ENCODE peak calls at places on chromosomes 13 and 19, in seven cellular contexts. O is upper lobe of right lung, D is left ventricle myocardium inferior, Q is esophagus squamous epithelium, Z is brain microvascular endothelial cell, X is tibial artery, F is tibial nerve. W is an unnamed sample.

GRCh38 chr19:1574354-1574753 is 6.2 kb upstream of the MEX3D start:
- DNase-seq in Z (no peak), F (no peak), O (no peak), X (no peak), Q (no peak), D (no peak), W (no peak)

GRCh38 chr13:33349996-33350826 is 64.7 kb upstream of the STARD13 start:
- DNase-seq in Q (no peak), O (peak), X (peak), Z (peak), D (peak), F (peak), W (peak)

GRCh38 chr19:6576869-6577281 is 14.1 kb downstream of the CD70 start:
- DNase-seq in O (no peak), Q (no peak), X (no peak), F (no peak), D (no peak), Z (no peak), W (no peak)

GRCh38 chr19:47637550-47637949 is 28.6 kb downstream of the BICRA start:
- DNase-seq in Z (peak), F (no peak), D (no peak), Q (no peak), X (no peak), O (no peak), W (peak)

GRCh38 chr13:22454586-22454985 is 726.2 kb upstream of the SGCG start:
- DNase-seq in Z (no peak), X (no peak), Q (no peak), F (no peak), O (no peak), D (no peak), W (peak)

GRCh38 chr13:57224414-57224813 is 57.4 kb downstream of the PRR20E start:
- DNase-seq in F (no peak), D (no peak), O (no peak), X (no peak), Q (no peak), Z (no peak), W (no peak)

GRCh38 chr13:101399365-101399764 is 16.9 kb downstream of the NALCN start:
- DNase-seq in F (no peak), X (no peak), Q (no peak), D (no peak), Z (peak), O (no peak), W (no peak)

GRCh38 chr19:43726736-43727592 is 11.1 kb downstream of the IRGC start:
- DNase-seq in X (no peak), Q (no peak), F (no peak), D (peak), O (no peak), Z (no peak), W (no peak)

GRCh38 chr13:47175172-47175806 is 278.4 kb upstream of the HTR2A start:
- DNase-seq in O (no peak), Q (no peak), D (no peak), F (no peak), X (no peak), Z (peak), W (peak)

GRCh38 chr19:39506944-39507714 is 7.8 kb upstream of the SELENOV start:
- DNase-seq in Z (peak), X (no peak), D (no peak), Q (no peak), F (no peak), O (no peak), W (peak)

GRCh38 chr13:112241288-112241687 is 134.9 kb upstream of the SPACA7 start:
- DNase-seq in F (no peak), D (no peak), O (peak), Z (no peak), X (no peak), Q (no peak), W (no peak)

GRCh38 chr13:27038323-27038722 is 133.3 kb downstream of the USP12 start:
- DNase-seq in X (no peak), Q (no peak), Z (peak), O (no peak), F (no peak), D (no peak), W (peak)

GRCh38 chr19:55549500-55550320 is 4.4 kb upstream of the SBK3 start:
- DNase-seq in O (no peak), X (no peak), Z (peak), D (no peak), Q (no peak), F (no peak), W (peak)

GRCh38 chr13:26971990-26972888 is 199.4 kb downstream of the USP12 start:
- DNase-seq in O (no peak), X (no peak), F (no peak), D (no peak), Z (no peak), Q (no peak), W (no peak)

GRCh38 chr13:21639604-21640003 is 31.3 kb upstream of the FGF9 start:
- DNase-seq in X (no peak), O (no peak), Q (no peak), D (no peak), Z (no peak), F (no peak), W (no peak)

GRCh38 chr19:42284066-42284501 is 15.0 kb downstream of the CIC start:
- DNase-seq in O (peak), X (peak), F (peak), D (peak), Z (no peak), Q (no peak), W (peak)

GRCh38 chr19:46913852-46914430 is 53.1 kb downstream of the ARHGAP35 start:
- DNase-seq in Q (no peak), Z (no peak), D (no peak), O (no peak), X (no peak), F (no peak), W (peak)

GRCh38 chr13:26460652-26461051 is 96.8 kb upstream of the WASF3 start:
- DNase-seq in Z (peak), F (peak), Q (no peak), X (no peak), O (no peak), D (peak), W (peak)

GRCh38 chr13:111179908-111180756 is 65.0 kb downstream of the ARHGEF7 start:
- DNase-seq in Q (no peak), F (no peak), D (no peak), Z (no peak), X (no peak), O (no peak), W (no peak)

GRCh38 chr19:33797821-33798633 is 1.4 kb downstream of the KCTD15 start:
- DNase-seq in Q (no peak), O (no peak), F (no peak), Z (no peak), X (peak), D (peak), W (peak)

GRCh38 chr19:33795370-33796163 is 1.1 kb upstream of the KCTD15 start:
- DNase-seq in D (peak), X (peak), Z (peak), F (peak), O (peak), Q (no peak), W (peak)

GRCh38 chr19:33798701-33799111 is 2.0 kb downstream of the KCTD15 start:
- DNase-seq in X (no peak), F (no peak), Z (no peak), O (no peak), D (no peak), Q (no peak), W (peak)

GRCh38 chr19:33796164-33797100 is at the start of gene KCTD15:
- DNase-seq in O (peak), Q (no peak), X (no peak), Z (no peak), F (no peak), D (peak), W (peak)

GRCh38 chr19:33794578-33795369 is 1.9 kb upstream of the KCTD15 start:
- DNase-seq in O (no peak), F (no peak), Q (no peak), D (peak), Z (no peak), X (no peak), W (peak)
- H3K4me3 ChIP-seq in O (peak), F (peak), Q (peak), D (peak), Z (peak), X (peak), W (peak)

GRCh38 chr13:29964181-29964845 is 113.9 kb upstream of the UBL3 start:
- DNase-seq in D (no peak), Q (no peak), O (no peak), F (no peak), Z (no peak), X (no peak), W (no peak)

GRCh38 chr13:29969286-29969685 is 118.9 kb upstream of the UBL3 start:
- DNase-seq in X (no peak), Q (no peak), F (no peak), D (no peak), Z (no peak), O (no peak), W (peak)
- TF ChIP-seq CTCF in X (no peak), Q (no peak), F (no peak), D (no peak), Z (no peak), O (no peak), W (no peak)

DNA sequence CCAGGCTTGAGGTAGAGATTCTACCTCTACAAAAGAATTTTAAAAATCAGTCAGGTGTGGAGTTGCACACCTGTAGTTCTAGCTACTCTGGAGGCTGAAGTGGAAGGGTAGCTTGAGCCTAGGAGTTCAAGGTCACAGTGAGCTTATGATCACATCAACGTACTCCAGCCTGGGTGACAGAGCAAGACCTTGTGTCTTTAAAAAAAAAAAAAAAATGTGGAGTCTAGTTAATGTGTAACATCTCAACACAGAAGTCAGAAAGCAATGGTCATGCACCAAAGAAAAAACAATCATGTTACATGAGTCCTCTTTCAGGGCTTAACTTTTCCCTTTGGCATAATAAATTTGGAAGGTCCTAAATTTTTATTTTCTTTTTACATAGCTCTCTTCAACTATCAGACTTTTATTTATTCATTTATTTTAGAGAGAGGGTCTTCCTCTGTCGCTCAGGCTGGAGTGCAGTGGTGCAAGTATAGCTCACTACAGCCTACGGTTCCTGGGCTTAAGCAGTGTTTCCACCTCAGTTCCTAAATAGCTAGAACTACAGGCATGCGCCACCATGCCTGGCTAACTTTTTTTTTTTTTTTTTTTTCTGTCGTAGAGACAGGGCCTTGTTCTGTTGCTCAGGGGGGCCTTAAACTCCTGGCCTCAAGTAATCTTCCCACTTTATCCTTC is 22.3 kb downstream of the SETDB2 start:
- DNase-seq in O (no peak), D (no peak), Z (no peak), Q (no peak), F (no peak), X (no peak), W (no peak)
- H3K4me3 ChIP-seq in O (no peak), D (no peak), Z (no peak), Q (no peak), F (no peak), X (no peak), W (no peak)

GRCh38 chr19:12774588-12775555 is at the start of gene HOOK2:
- DNase-seq in X (peak), F (peak), D (no peak), Q (peak), O (peak), Z (no peak), W (no peak)

GRCh38 chr19:12777217-12778019 is 2.1 kb upstream of the HOOK2 start:
- DNase-seq in Q (no peak), X (peak), D (peak), F (no peak), O (peak), Z (peak), W (peak)

GRCh38 chr19:12772323-12772722 is 3.0 kb downstream of the HOOK2 start:
- DNase-seq in Q (no peak), F (no peak), D (peak), X (no peak), O (no peak), Z (no peak), W (no peak)

GRCh38 chr19:12770922-12771321 is 4.4 kb downstream of the HOOK2 start:
- DNase-seq in O (no peak), Z (no peak), D (no peak), X (no peak), F (no peak), Q (no peak), W (no peak)

GRCh38 chr19:12773571-12773970 is 1.8 kb downstream of the HOOK2 start:
- DNase-seq in Z (no peak), F (no peak), D (peak), Q (no peak), X (no peak), O (no peak), W (peak)
- TF ChIP-seq CTCF in Z (peak), F (no peak), D (peak), Q (peak), X (no peak), O (no peak), W (peak)

DNA sequence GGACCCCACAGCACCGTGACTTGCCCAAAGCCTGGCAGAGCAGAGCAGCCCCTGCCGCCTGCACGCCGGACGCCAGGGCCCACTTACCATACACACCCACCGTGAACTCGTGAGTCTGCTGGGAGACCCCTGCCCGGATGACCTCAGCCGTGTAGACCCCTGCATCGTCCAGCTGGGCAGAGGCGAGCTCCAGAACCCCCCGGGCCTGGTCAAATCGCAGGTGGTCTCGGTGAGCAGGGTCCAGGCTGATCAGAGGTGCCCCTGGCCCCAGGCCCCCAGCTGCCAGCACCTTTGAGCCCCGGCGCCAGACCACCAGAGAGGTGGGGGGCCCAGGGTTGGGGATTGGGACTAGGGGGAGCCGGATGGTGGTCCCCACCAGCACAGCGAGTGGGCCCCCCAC is 873 bp downstream of the VSIG10L start:
- DNase-seq in F (no peak), Q (no peak), Z (no peak), O (no peak), D (no peak), X (no peak), W (no peak)
- H3K4me3 ChIP-seq in F (no peak), Q (peak), Z (no peak), O (no peak), D (no peak), X (no peak), W (no peak)

DNA sequence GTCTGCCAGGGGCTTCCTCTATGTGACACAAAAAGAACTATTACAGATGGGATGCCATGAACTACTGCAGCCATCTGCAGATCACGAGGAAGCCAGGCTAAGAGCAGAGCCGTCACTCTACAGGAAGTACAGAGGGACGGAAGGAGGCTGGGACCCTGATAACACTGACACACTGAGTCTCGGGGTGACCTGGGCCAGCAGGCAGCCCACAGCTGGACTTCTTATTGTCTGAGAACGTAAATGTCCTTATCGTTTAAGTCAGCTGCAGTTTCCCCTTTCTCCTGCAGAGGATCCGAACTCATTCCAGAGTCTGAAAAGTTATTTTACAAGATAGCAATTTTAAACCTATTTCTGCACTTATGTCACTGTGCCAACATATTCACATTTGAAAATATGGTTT is 20.7 kb downstream of the PARP4 start:
- DNase-seq in Z (peak), O (no peak), F (no peak), D (no peak), Q (no peak), X (no peak), W (no peak)
- TF ChIP-seq CTCF in Z (peak), O (no peak), F (no peak), D (no peak), Q (no peak), X (no peak), W (peak)

W was measured in fibroblast of villous mesenchyme.